ENCODE peak calls at places on chromosome 21, in five cellular contexts. One of them, this sample, is unnamed.

GRCh38 chr21:33299181-33299752 is 25.5 kb upstream of the IFNAR1 start:
- DNase-seq in neural crest cell: no peak
- DNase-seq in cardiac fibroblast: peak
- DNase-seq in prostate gland: no peak
- DNase-seq in OCI-LY7: peak
- DNase-seq in this sample: peak

GRCh38 chr21:15617968-15618367 is 111.8 kb upstream of the USP25 start:
- DNase-seq in OCI-LY7: no peak
- DNase-seq in neural crest cell: no peak
- DNase-seq in prostate gland: no peak
- DNase-seq in cardiac fibroblast: peak
- DNase-seq in this sample: no peak

GRCh38 chr21:32476661-32477423 is 64.3 kb downstream of the EVA1C start:
- DNase-seq in OCI-LY7: no peak
- DNase-seq in cardiac fibroblast: no peak
- DNase-seq in prostate gland: no peak
- DNase-seq in neural crest cell: no peak
- DNase-seq in this sample: no peak

GRCh38 chr21:37073417-37074194 is 552 bp downstream of the TTC3 start:
- DNase-seq in OCI-LY7: peak
- DNase-seq in prostate gland: peak
- DNase-seq in cardiac fibroblast: peak
- DNase-seq in neural crest cell: no peak
- DNase-seq in this sample: peak

GRCh38 chr21:38261851-38262250 is 5.1 kb downstream of the KCNJ15 start:
- DNase-seq in prostate gland: no peak
- DNase-seq in cardiac fibroblast: peak
- DNase-seq in OCI-LY7: no peak
- DNase-seq in neural crest cell: no peak
- DNase-seq in this sample: no peak

GRCh38 chr21:36882776-36883175 is 83.7 kb downstream of the HLCS start:
- DNase-seq in neural crest cell: no peak
- DNase-seq in cardiac fibroblast: peak
- DNase-seq in prostate gland: no peak
- DNase-seq in OCI-LY7: no peak
- DNase-seq in this sample: no peak

GRCh38 chr21:17829472-17829871 is 10.3 kb upstream of the C21orf91 start:
- DNase-seq in neural crest cell: no peak
- DNase-seq in OCI-LY7: no peak
- DNase-seq in prostate gland: no peak
- DNase-seq in cardiac fibroblast: peak
- DNase-seq in this sample: no peak

GRCh38 chr21:39314155-39315027 is 959 bp upstream of the BRWD1 start:
- DNase-seq in cardiac fibroblast: peak
- DNase-seq in prostate gland: peak
- DNase-seq in neural crest cell: no peak
- DNase-seq in OCI-LY7: peak
- DNase-seq in this sample: peak

GRCh38 chr21:32413697-32414578 is 1.4 kb downstream of the EVA1C start:
- DNase-seq in prostate gland: peak
- DNase-seq in neural crest cell: no peak
- DNase-seq in cardiac fibroblast: peak
- DNase-seq in OCI-LY7: no peak
- DNase-seq in this sample: no peak

GRCh38 chr21:36769051-36769867 is 70.3 kb downstream of the SIM2 start:
- DNase-seq in OCI-LY7: no peak
- DNase-seq in cardiac fibroblast: no peak
- DNase-seq in prostate gland: peak
- DNase-seq in neural crest cell: no peak
- DNase-seq in this sample: no peak

GRCh38 chr21:15415541-15416261 is 314.1 kb upstream of the USP25 start:
- DNase-seq in neural crest cell: no peak
- DNase-seq in prostate gland: no peak
- DNase-seq in OCI-LY7: no peak
- DNase-seq in cardiac fibroblast: peak
- DNase-seq in this sample: no peak

GRCh38 chr21:38498057-38498833 is at the start of gene ERG:
- DNase-seq in neural crest cell: no peak
- DNase-seq in prostate gland: no peak
- DNase-seq in cardiac fibroblast: no peak
- DNase-seq in OCI-LY7: no peak
- DNase-seq in this sample: no peak

GRCh38 chr21:20739421-20739820 is 258.8 kb upstream of the NCAM2 start:
- DNase-seq in OCI-LY7: no peak
- DNase-seq in cardiac fibroblast: no peak
- DNase-seq in prostate gland: no peak
- DNase-seq in neural crest cell: no peak
- DNase-seq in this sample: no peak

GRCh38 chr21:37670883-37671282 is 245.4 kb downstream of the KCNJ6 start:
- DNase-seq in OCI-LY7: no peak
- DNase-seq in prostate gland: no peak
- DNase-seq in neural crest cell: no peak
- DNase-seq in cardiac fibroblast: peak
- DNase-seq in this sample: no peak

GRCh38 chr21:33230518-33231324 is 983 bp downstream of the IFNAR2 start:
- DNase-seq in OCI-LY7: peak
- DNase-seq in neural crest cell: peak
- DNase-seq in prostate gland: peak
- DNase-seq in cardiac fibroblast: peak
- DNase-seq in this sample: peak

GRCh38 chr21:29870814-29871213 is 69.0 kb downstream of the GRIK1 start:
- DNase-seq in cardiac fibroblast: no peak
- DNase-seq in prostate gland: no peak
- DNase-seq in OCI-LY7: no peak
- DNase-seq in neural crest cell: no peak
- DNase-seq in this sample: no peak

GRCh38 chr21:38797470-38797869 is 8.3 kb upstream of the ETS2 start:
- DNase-seq in OCI-LY7: no peak
- DNase-seq in neural crest cell: no peak
- DNase-seq in cardiac fibroblast: peak
- DNase-seq in prostate gland: no peak
- DNase-seq in this sample: no peak

DNA sequence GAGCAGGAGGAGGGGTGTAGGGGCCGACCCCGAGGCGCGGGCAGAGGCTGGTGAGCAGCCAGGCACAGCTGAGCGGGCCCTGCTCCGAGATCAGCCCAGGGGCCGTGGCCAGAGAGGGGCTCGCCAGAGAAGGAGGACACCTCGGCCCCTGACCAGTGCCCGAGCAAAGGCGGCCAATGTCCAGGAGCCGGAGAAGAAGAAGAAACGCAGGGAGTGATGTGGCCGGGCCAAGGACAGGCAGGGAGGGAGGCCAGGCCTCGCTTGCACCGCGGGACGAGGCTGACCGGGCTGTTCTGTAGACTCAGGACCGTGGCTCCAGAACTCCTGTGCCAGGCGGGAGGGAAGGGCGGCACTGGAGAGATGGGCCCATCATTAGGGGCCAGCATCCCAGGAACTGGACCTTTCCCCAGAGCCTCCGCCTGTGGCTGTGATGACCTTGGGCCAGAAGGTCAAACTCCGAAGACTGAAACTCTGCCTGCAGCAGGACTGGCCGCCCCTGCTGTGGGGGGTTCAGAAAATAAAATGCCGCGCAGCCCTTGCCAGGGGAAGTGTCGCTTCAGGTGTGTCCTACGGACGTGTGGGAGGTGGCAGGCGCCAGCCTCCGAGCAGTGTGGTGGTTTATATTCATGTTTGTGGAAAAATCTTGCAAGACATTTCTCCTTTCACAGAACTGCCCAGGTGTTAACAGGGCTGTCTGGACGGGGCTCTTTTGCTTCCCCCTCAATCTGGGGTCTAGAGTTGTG is 14.4 kb downstream of the RRP1 start:
- DNase-seq in prostate gland: no peak
- DNase-seq in OCI-LY7: no peak
- DNase-seq in cardiac fibroblast: no peak
- DNase-seq in neural crest cell: no peak
- DNase-seq in this sample: no peak
- TF ChIP-seq CTCF in prostate gland: no peak
- TF ChIP-seq CTCF in OCI-LY7: no peak
- TF ChIP-seq CTCF in cardiac fibroblast: no peak
- TF ChIP-seq CTCF in neural crest cell: no peak
- TF ChIP-seq CTCF in this sample: no peak

DNA sequence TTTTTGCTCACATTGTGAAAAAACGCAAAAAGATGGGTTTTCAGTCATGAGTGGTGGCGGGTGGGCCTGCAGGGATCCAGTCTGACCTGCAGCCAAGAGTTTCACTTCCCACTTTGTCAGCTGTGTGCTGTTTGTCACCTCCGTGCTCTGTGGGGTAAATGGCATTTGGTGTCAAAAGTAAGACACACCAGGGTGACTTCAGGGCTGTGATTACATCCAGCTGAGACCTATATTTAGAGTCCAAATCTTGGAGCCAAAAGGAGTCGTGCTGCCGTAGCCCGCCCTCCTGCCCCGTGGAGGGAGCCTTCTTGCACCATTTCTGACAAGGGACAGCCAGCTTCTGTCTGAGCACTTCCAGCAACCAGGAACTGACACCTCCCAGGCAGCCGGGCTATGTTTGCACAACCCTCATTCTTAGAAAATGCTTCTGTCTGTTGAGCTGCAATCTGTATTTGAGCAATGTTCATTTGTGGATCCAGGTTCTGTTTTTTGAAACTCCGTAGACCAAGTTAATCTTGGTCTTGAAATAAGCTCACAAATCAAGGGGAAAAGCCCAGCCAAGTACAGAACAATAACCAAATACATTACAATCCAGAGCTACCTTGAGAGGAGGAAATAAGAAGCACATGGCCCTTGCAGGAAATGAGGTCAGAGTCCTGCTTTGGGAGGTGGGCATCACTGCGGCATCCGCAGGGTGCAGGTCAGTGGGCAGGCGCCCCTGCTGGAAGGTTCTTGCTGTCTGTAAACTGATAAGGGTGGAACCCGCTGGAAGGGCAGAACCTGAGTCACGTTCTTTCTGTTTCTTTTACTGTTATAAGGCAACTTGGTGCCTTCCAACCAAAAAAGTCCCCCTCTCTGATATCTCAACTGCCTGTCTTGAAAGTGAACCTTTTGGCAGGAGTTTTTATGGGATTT is 14.4 kb downstream of the ABCG1 start:
- DNase-seq in prostate gland: peak
- DNase-seq in OCI-LY7: peak
- DNase-seq in neural crest cell: no peak
- DNase-seq in cardiac fibroblast: peak
- DNase-seq in this sample: peak
- TF ChIP-seq CTCF in prostate gland: peak
- TF ChIP-seq CTCF in OCI-LY7: peak
- TF ChIP-seq CTCF in neural crest cell: no peak
- TF ChIP-seq CTCF in cardiac fibroblast: peak
- TF ChIP-seq CTCF in this sample: no peak

DNA sequence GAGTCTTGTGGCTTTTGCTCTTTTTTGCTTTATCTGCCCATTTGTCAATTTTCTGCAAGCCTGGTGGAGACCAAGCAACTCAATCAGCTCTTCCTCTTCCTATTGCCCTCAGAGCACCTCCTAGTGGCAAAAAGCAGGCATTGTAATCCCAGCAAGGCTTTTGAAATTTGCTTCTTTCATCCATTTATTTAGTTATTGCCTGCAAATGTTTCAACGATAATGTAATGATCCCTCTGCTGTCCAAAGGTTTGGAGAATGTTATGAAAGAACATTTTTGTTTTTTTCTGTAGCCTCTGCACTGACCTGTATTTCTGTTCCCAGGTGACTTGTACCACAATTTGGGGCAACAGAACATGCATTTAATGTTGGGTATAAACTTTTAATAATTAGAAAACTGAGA is 127.8 kb downstream of the GABPA start:
- DNase-seq in OCI-LY7: peak
- DNase-seq in cardiac fibroblast: peak
- DNase-seq in prostate gland: no peak
- DNase-seq in neural crest cell: no peak
- DNase-seq in this sample: peak
- TF ChIP-seq CTCF in OCI-LY7: peak
- TF ChIP-seq CTCF in cardiac fibroblast: peak
- TF ChIP-seq CTCF in prostate gland: peak
- TF ChIP-seq CTCF in neural crest cell: peak
- TF ChIP-seq CTCF in this sample: peak

DNA sequence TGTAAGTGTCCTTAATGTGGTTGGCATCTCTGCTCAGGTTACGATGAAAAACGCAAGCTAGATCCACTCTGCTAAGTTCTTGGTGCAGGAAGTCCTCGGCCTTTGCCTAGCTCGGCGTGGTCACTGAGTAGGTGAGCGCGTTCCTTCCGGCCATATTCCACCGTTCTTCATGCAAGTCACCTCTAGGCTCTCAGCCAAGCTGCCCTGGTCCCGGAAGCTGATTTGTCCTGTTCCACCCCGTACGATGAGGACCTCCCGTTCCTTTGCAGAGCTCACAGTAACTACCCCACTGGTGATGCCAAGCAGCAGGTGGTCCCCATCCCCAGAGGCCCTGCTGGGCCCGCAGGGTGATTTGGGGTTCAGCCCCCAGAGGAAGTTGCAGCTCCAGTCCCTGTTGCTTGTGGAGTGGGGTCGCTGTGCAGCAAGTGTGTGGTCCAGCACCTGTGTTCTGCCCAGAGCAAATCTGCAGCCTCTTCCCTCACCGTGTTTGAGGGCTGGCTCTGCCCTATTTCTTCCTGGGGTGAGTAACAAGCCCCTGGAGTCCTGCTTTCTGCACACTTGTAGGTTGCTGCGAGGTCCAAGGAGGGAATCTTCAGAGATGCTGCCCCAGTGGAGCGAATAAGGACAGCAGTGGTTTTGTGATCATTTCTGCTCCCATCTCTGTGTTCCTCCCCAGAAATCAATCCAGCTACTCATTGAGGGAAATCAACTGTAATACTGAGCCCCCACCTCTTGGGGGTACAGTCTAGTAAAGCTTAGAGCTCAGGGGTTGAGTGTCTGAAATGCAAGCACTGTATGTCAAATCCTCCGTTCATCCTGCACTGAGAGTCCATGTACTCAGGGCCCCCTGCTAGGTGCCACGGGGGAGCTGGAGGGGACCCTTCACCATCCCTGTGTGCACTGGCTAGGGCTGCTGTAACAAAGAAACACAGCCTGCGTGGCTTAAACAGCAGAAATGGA is 2.3 kb downstream of the UMODL1 start:
- DNase-seq in neural crest cell: no peak
- DNase-seq in prostate gland: no peak
- DNase-seq in OCI-LY7: peak
- DNase-seq in cardiac fibroblast: no peak
- DNase-seq in this sample: no peak
- TF ChIP-seq CTCF in neural crest cell: no peak
- TF ChIP-seq CTCF in prostate gland: no peak
- TF ChIP-seq CTCF in OCI-LY7: peak
- TF ChIP-seq CTCF in cardiac fibroblast: no peak
- TF ChIP-seq CTCF in this sample: no peak

GRCh38 chr21:35697321-35697808 is 363.0 kb downstream of the SETD4 start:
- DNase-seq in OCI-LY7: no peak
- DNase-seq in neural crest cell: no peak
- DNase-seq in cardiac fibroblast: peak
- DNase-seq in prostate gland: no peak
- DNase-seq in this sample: no peak

GRCh38 chr21:35699360-35699759 is 361.0 kb downstream of the SETD4 start:
- DNase-seq in neural crest cell: no peak
- DNase-seq in prostate gland: no peak
- DNase-seq in cardiac fibroblast: no peak
- DNase-seq in OCI-LY7: no peak
- DNase-seq in this sample: no peak

GRCh38 chr21:35696644-35697043 is 363.7 kb downstream of the SETD4 start:
- DNase-seq in neural crest cell: no peak
- DNase-seq in OCI-LY7: no peak
- DNase-seq in cardiac fibroblast: no peak
- DNase-seq in prostate gland: no peak
- DNase-seq in this sample: no peak
- TF ChIP-seq CTCF in neural crest cell: peak
- TF ChIP-seq CTCF in OCI-LY7: no peak
- TF ChIP-seq CTCF in cardiac fibroblast: no peak
- TF ChIP-seq CTCF in prostate gland: no peak
- TF ChIP-seq CTCF in this sample: no peak

This sample was measured in GM20000.